ENCODE peak calls at places on chromosomes 3 and 15, in four cellular contexts. N, B, G and J are unnamed samples.

GRCh38 chr3:187642861-187643260 is 27.3 kb downstream of the SST start:
- DNase-seq in G (no peak), B (no peak), N (no peak), J (no peak)

GRCh38 chr3:127342735-127343134 is 54.9 kb upstream of the PRR20G start:
- DNase-seq in N (peak; percentile 8), B (no peak), G (no peak), J (no peak)

GRCh38 chr3:17761563-17761962 is 19.1 kb upstream of the TBC1D5 start:
- DNase-seq in B (no peak), G (no peak), N (no peak), J (no peak)

GRCh38 chr3:123678108-123678511 is 93.3 kb upstream of the HACD2 start:
- DNase-seq in B (peak; percentile 68), N (no peak), G (no peak), J (no peak)

GRCh38 chr3:197753263-197753662 is 3.6 kb downstream of the FYTTD1 start:
- DNase-seq in G (no peak), N (no peak), B (no peak), J (no peak)

GRCh38 chr15:63466378-63467192 is 37.8 kb upstream of the USP3 start:
- DNase-seq in N (peak; percentile 43), B (no peak), G (peak; percentile 47), J (no peak)

GRCh38 chr15:61974759-61975158 is 85.5 kb downstream of the VPS13C start:
- DNase-seq in N (no peak), G (no peak), B (no peak), J (no peak)

GRCh38 chr15:44125879-44126278 is 69.2 kb downstream of the FRMD5 start:
- DNase-seq in N (no peak), B (no peak), G (no peak), J (no peak)